ENCODE peak calls at places on chromosomes 4 and X, in ten cellular contexts. D is endothelial cell of umbilical vein, C is HCT116, K is A549, Z is erythroblast, X is suprapubic skin, W is spleen, V is lower leg skin, O is stomach, T is tibial nerve. H is an unnamed sample.

GRCh38 chr4:189773909-189774308 is 166.8 kb upstream of the FRG1 start:
- DNase-seq in X (no peak), O (no peak), K (no peak), V (no peak), T (no peak), Z (no peak), D (no peak), C (no peak), W (no peak), H (no peak)

GRCh38 chrX:2628751-2629315 is 62.3 kb upstream of the CD99 start:
- DNase-seq in T (no peak), Z (no peak), V (peak), C (no peak), O (no peak), W (no peak), K (no peak), X (no peak), D (no peak), H (no peak)

GRCh38 chr4:158255727-158256324 is 45.5 kb downstream of the TMEM144 start:
- DNase-seq in Z (peak), T (no peak), W (no peak), V (no peak), K (peak), C (peak), X (no peak), O (no peak), D (peak), H (no peak)

GRCh38 chr4:181528570-181529184 is 714.5 kb upstream of the TENM3 start:
- DNase-seq in K (peak), T (no peak), W (no peak), X (no peak), C (peak), D (no peak), V (no peak), Z (peak), O (peak), H (no peak)

GRCh38 chr4:183438458-183439113 is 5.8 kb upstream of the CDKN2AIP start:
- DNase-seq in D (peak), X (no peak), T (no peak), W (no peak), Z (no peak), O (peak), C (peak), K (peak), V (no peak), H (no peak)

GRCh38 chrX:105017641-105018040 is 202.9 kb downstream of the TEX13A start:
- DNase-seq in X (no peak), C (no peak), V (no peak), Z (no peak), K (no peak), D (no peak), T (no peak), W (no peak), O (no peak), H (no peak)

GRCh38 chr4:48031802-48032525 is 15.4 kb downstream of the NIPAL1 start:
- DNase-seq in Z (no peak), T (no peak), O (peak), C (no peak), K (no peak), X (no peak), V (no peak), W (no peak), D (no peak), H (no peak)

GRCh38 chr4:59612235-59612634 is 1587.9 kb upstream of the ADGRL3 start:
- DNase-seq in K (peak), Z (no peak), O (no peak), X (no peak), W (no peak), V (no peak), T (no peak), D (no peak), C (no peak), H (no peak)

GRCh38 chrX:30302957-30303356 is 6.2 kb downstream of the NR0B1 start:
- DNase-seq in K (no peak), O (peak), Z (no peak), W (no peak), T (no peak), D (no peak), X (peak), C (no peak), V (peak), H (no peak)

GRCh38 chr4:101730291-101731117 is 60.0 kb upstream of the BANK1 start:
- DNase-seq in Z (peak), T (peak), O (peak), K (peak), V (peak), W (peak), D (peak), X (peak), C (peak), H (no peak)

GRCh38 chr4:5927116-5927515 is 34.2 kb upstream of the CRMP1 start:
- DNase-seq in Z (no peak), O (no peak), X (no peak), C (no peak), D (no peak), W (no peak), K (no peak), V (no peak), T (no peak), H (no peak)

DNA sequence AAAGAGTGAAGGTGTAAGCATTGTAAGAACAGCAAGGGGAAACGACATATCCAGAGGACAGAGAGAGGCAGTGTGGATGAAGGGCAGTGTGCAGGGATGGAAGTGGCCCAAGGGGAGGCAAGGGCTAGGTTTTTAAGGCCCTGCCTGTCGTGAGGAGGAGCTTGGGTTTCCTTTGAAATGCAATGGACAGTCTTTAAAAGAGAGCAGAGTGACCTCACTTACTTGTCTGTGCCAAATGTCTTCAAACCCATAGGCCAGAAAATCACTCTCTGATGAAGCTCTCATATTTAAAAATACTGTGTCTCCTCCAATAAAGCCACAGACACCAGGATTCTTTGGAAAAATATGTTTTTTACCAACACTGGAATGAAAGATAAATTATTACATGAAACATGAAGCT is 19.1 kb upstream of the ATXN3L start:
- DNase-seq in V (no peak), Z (no peak), C (no peak), X (no peak), D (no peak), W (no peak), T (no peak), O (no peak), K (no peak), H (no peak)
- TF ChIP-seq POLR2A in V (no peak), Z (no peak), C (no peak), X (no peak), D (no peak), W (no peak), T (no peak), O (no peak), K (no peak), H (no peak)

DNA sequence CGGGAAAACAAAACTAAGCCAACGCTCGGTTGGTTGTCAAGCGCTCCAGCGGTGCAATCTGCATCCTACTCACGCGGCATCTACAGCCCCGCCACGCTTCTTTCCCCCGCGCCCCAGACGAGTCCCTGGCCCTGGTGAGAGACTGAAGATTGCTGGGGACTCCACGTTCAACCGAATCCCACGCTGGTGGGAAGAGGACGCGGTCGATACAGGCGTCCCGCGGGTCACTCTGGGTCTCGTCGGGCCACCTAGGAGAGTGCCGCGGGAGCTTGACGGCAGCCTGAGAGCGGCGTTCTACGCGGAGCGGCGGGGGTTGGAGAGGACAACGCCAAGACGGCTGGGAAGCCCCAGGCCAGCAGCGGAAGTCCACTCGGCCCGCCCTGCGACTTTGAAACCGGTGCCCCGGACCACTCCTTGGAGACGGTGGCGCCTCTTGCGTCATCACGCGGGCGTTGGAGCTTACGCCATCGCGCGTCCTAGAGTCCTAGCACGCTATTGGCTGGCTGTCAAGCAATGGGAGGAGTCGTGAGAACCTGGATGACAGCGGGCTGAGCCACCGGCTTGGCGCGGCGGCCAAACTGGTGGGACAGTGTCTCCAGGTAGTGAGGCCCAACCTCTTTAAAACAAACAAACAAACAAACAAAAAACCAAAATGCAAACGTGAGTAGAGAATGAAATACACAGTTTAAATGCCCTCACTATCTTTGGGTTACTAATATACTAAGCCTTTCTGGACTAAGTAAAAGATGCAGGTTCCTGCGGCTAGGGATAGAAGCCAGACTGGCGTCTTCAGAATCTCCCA is at the start of gene SCLT1:
- DNase-seq in V (peak), W (peak), Z (peak), O (peak), C (peak), D (peak), X (peak), K (peak), T (peak), H (peak)
- TF ChIP-seq POLR2A in V (no peak), W (peak), Z (peak), O (no peak), C (peak), D (peak), X (peak), K (peak), T (peak), H (peak)

GRCh38 chr4:176319237-176319703 is 496 bp upstream of the SPCS3 start:
- DNase-seq in O (no peak), T (no peak), K (no peak), X (no peak), C (no peak), Z (no peak), W (no peak), D (no peak), V (no peak), H (no peak)
- TF ChIP-seq POLR2A in O (no peak), T (no peak), K (no peak), X (no peak), C (no peak), Z (no peak), W (no peak), D (no peak), V (no peak), H (no peak)

GRCh38 chr4:71201817-71202576 is 136.8 kb upstream of the SLC4A4 start:
- DNase-seq in K (no peak), O (no peak), V (no peak), C (no peak), W (no peak), Z (no peak), D (no peak), X (no peak), T (no peak), H (no peak)
- TF ChIP-seq POLR2A in K (no peak), O (no peak), V (no peak), C (no peak), W (no peak), Z (no peak), D (no peak), X (no peak), T (no peak), H (no peak)

GRCh38 chr4:125316781-125317525 is 2.2 kb downstream of the FAT4 start:
- DNase-seq in C (no peak), W (peak), D (peak), V (no peak), K (peak), O (peak), Z (peak), T (no peak), X (peak), H (no peak)
- TF ChIP-seq POLR2A in C (no peak), W (no peak), D (no peak), V (no peak), K (no peak), O (no peak), Z (no peak), T (no peak), X (no peak), H (no peak)